ENCODE peak calls at places on chromosomes 6 and 20, in five cellular contexts. W is IMR-90, I is A549, H is GM12878, B is K562. D is an unnamed sample.

GRCh38 chr20:4858000-4858399 is 136.3 kb downstream of the PRND start:
- DNase-seq in W (no peak), B (no peak), I (no peak), H (no peak), D (no peak)

GRCh38 chr6:42505377-42505702 is 53.6 kb upstream of the TRERF1 start:
- DNase-seq in H (no peak), W (peak), B (no peak), I (peak), D (no peak)

GRCh38 chr20:57480444-57481152 is 44.3 kb downstream of the CTCFL start:
- DNase-seq in W (no peak), H (peak), I (no peak), B (no peak), D (no peak)

GRCh38 chr6:152462716-152463115 is 174.4 kb downstream of the SYNE1 start:
- DNase-seq in I (no peak), H (no peak), B (no peak), W (peak), D (no peak)

GRCh38 chr6:84581494-84582259 is 182.7 kb downstream of the TBX18 start:
- DNase-seq in I (no peak), B (no peak), H (no peak), W (peak), D (no peak)

GRCh38 chr20:45176526-45176925 is 1.8 kb downstream of the PI3 start:
- DNase-seq in W (no peak), B (no peak), H (no peak), I (no peak), D (no peak)

GRCh38 chr20:51511861-51512619 is 30.5 kb downstream of the NFATC2 start:
- DNase-seq in I (no peak), B (no peak), H (no peak), W (no peak), D (no peak)

GRCh38 chr6:26389349-26389799 is 6.5 kb downstream of the BTN2A2 start:
- DNase-seq in B (peak), W (no peak), I (peak), H (no peak), D (no peak)

GRCh38 chr6:151437401-151437800 is 14.5 kb downstream of the RMND1 start:
- DNase-seq in I (no peak), B (no peak), W (peak), H (no peak), D (no peak)

GRCh38 chr6:33837971-33838665 is 34.3 kb upstream of the MLN start:
- DNase-seq in H (no peak), W (peak), B (no peak), I (no peak), D (no peak)

GRCh38 chr6:143485967-143486366 is 25.6 kb downstream of the FUCA2 start:
- DNase-seq in H (no peak), I (no peak), B (no peak), W (peak), D (no peak)

GRCh38 chr6:133671376-133671775 is 217.5 kb upstream of the TCF21 start:
- DNase-seq in I (no peak), B (no peak), H (no peak), W (no peak), D (no peak)

GRCh38 chr6:12263403-12263802 is 26.8 kb upstream of the EDN1 start:
- DNase-seq in W (no peak), B (no peak), I (no peak), H (no peak), D (no peak)

GRCh38 chr20:44642203-44643153 is 9.0 kb downstream of the ADA start:
- DNase-seq in H (peak), I (peak), B (peak), W (peak), D (peak)

GRCh38 chr6:164640946-164641345 is 668.5 kb downstream of the C6orf118 start:
- DNase-seq in W (no peak), I (no peak), H (no peak), B (no peak), D (no peak)

GRCh38 chr20:38076548-38076947 is 43.0 kb downstream of the RPRD1B start:
- DNase-seq in B (no peak), I (no peak), H (no peak), W (no peak), D (no peak)

GRCh38 chr6:167769408-167770190 is 57.1 kb upstream of the AFDN start:
- DNase-seq in B (no peak), W (no peak), H (no peak), I (no peak), D (no peak)

DNA sequence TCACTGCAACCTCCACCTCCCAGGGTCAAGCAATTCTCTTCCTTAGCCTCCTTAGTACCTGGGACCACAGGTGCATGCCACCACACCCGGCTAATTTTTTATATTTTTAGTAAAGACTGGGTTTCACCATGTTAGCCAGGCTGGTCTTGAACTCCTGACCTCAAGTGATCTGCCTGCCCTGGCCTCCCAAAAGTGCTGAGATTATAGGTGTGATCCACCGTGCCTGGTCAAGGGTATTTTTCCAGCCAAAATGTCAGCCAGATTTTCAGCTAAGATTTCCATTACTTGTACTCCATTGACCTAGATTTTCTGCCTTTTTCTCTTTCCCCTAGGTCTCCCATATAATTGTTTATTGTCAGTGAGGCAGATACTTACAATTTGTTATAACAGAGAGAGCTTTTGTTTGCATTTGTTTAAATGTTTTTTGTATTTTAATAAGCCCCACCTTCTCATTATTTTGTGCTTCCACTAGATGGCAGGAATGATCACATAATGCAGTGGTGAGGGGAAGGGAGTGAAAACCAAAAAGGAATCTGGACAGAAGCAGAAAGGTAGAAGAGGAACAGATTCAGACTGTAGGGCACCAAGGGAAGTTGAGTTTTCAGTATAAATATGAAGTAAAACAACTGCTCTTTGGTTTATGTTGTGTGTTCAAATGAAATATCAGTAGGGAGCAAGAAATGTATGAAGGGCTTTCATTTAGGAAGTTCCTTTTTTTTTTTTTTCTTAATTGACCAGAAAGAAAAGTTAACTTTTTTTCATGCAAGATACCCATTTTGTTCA is 29.7 kb downstream of the RPF2 start:
- DNase-seq in I (peak), H (peak), W (peak), B (peak), D (peak)
- TF ChIP-seq RCOR1 in I (no peak), H (no peak), W (no peak), B (no peak), D (no peak)

GRCh38 chr6:3747100-3747737 is 4.3 kb downstream of the PXDC1 start:
- DNase-seq in B (no peak), H (no peak), I (no peak), W (no peak), D (no peak)

GRCh38 chr6:3746696-3747095 is 4.8 kb downstream of the PXDC1 start:
- DNase-seq in B (no peak), H (no peak), I (no peak), W (no peak), D (no peak)

GRCh38 chr6:3749390-3749978 is 2.0 kb downstream of the PXDC1 start:
- DNase-seq in W (no peak), B (no peak), H (no peak), I (no peak), D (no peak)

GRCh38 chr6:3748726-3749389 is 2.7 kb downstream of the PXDC1 start:
- DNase-seq in B (no peak), I (no peak), W (peak), H (no peak), D (no peak)

GRCh38 chr6:3748208-3748701 is 3.3 kb downstream of the PXDC1 start:
- DNase-seq in B (peak), H (no peak), W (peak), I (peak), D (peak)
- TF ChIP-seq USF2 in B (no peak), H (no peak), W (no peak), I (no peak), D (no peak)

GRCh38 chr20:61025536-61025935 is 226.5 kb upstream of the CDH4 start:
- DNase-seq in I (no peak), W (no peak), B (no peak), H (no peak), D (no peak)
- TF ChIP-seq RCOR1 in I (no peak), W (no peak), B (no peak), H (no peak), D (no peak)

GRCh38 chr6:2158596-2159271 is 86.7 kb downstream of the GMDS start:
- DNase-seq in I (peak), B (peak), W (peak), H (no peak), D (no peak)
- TF ChIP-seq USF2 in I (no peak), B (no peak), W (no peak), H (no peak), D (no peak)

DNA sequence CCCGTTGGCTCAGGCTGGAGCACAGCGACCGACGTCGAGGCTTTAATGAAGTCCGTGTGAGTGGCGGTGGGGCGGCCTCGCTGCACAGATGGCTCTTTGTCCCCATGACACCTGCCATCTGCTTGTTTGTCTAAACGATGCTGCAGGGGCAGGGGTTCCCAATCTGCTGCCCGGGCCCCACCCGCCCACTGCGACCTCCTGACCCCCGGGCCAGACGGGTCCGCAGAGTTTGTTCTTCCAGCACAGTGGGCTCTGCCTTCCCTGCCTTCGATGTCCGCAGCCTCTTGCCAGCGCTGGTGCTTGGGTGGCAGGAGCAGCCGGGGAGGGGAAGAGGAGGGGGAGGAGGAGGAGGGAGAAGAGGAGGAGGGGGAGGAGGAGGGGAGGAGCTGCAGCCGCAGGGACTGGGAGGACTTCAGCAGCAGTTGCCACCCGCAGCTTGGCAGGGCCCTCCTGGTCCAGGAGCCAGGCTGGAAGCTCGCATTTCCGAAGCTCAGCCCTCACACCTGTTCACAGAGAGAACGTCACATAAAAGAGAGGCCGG is 210.0 kb downstream of the DLL1 start:
- DNase-seq in I (no peak), B (no peak), H (no peak), W (no peak), D (no peak)
- TF ChIP-seq RCOR1 in I (no peak), B (no peak), H (no peak), W (no peak), D (no peak)

GRCh38 chr20:13838664-13839063 is 53.8 kb downstream of the NDUFAF5 start:
- DNase-seq in W (no peak), H (no peak), I (no peak), B (no peak), D (no peak)

GRCh38 chr20:13841206-13841605 is 56.4 kb downstream of the NDUFAF5 start:
- DNase-seq in I (no peak), W (no peak), H (no peak), B (no peak), D (no peak)

GRCh38 chr20:13844296-13844695 is 59.5 kb downstream of the NDUFAF5 start:
- DNase-seq in W (no peak), I (no peak), B (no peak), H (no peak), D (no peak)

GRCh38 chr20:13840093-13840465 is 55.3 kb downstream of the NDUFAF5 start:
- DNase-seq in I (no peak), B (no peak), H (no peak), W (no peak), D (no peak)

GRCh38 chr20:13839421-13840092 is 54.7 kb downstream of the NDUFAF5 start:
- DNase-seq in W (peak), I (no peak), H (no peak), B (no peak), D (no peak)
- TF ChIP-seq USF2 in W (no peak), I (no peak), H (no peak), B (no peak), D (no peak)

GRCh38 chr6:106145741-106146227 is 59.6 kb downstream of the PRDM1 start:
- DNase-seq in I (no peak), H (peak), B (no peak), W (peak), D (no peak)

GRCh38 chr6:106141441-106142237 is 55.5 kb downstream of the PRDM1 start:
- DNase-seq in W (no peak), B (peak), H (peak), I (no peak), D (no peak)

GRCh38 chr6:106145144-106145543 is 59.0 kb downstream of the PRDM1 start:
- DNase-seq in I (no peak), H (no peak), W (no peak), B (no peak), D (no peak)

GRCh38 chr6:106143582-106144139 is 57.5 kb downstream of the PRDM1 start:
- DNase-seq in W (no peak), B (no peak), H (no peak), I (no peak), D (no peak)

DNA sequence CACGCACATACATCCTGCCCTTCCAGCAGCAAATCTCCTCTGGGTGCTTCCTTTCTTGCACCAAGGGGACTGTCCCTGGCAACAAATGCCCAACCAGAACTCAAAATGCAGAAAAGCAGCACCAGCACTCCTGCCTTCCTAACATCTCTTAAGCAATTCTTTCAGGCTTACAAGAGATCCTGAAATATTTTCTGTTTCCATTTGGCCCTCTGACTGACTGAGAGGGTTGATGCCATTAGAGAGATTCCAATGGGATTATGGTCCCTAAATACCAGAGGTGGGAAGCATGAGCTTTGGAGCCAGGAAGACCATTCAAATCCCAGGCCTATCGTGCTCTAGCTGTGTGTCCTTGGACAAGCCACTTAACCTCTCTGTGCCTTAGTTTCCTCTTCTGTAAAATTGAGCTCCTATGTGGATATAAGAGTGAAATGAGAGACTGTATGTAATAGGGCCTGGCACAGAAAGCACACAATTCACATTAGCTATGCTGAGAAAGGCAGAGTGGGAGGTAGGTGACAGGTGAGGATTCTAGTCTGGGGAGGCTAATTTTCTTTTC is 56.8 kb downstream of the PRDM1 start:
- DNase-seq in B (no peak), I (no peak), H (no peak), W (no peak), D (no peak)
- TF ChIP-seq RCOR1 in B (no peak), I (no peak), H (no peak), W (no peak), D (no peak)

DNA sequence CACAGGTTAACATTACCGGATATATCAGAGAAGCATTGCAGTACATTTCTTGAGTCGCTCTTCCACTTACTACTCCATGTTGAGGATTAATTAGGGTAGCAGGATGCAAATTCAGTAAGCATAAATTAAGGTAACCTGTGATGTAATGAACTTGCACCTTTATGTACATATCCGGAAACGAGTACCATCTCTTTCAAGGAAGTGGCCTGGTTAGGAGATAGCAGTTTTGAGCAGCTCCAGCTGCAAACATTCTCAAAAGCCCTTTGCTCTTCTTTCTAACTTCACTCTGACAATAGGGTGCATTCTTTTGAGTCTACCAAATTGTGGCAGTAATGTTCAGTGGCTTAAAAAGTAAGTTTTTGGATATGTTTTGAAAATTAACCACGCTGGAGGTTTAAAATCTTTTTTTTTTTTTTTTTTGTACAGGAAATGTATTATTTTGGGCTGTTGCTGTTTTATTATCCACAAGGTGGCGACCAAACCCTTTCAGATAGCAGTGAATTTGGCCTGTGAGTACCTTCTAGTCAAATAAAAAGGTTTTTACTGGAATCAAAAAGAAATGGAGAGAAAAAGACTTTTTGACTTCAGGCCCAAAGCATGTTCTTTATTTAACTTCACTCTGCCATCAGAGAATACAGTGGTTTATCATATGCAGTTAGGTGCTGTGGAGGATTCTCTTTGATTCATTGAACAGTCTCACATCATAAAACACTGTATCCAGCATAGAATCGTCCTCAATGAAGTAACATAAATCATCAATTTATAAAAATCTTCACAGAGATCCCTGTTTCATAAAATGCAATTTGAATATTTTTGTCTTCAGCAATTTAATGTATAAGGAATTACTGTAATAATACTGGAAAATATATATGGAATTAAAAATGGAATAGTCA is 8.9 kb downstream of the FAM217B start:
- DNase-seq in I (peak), B (peak), W (peak), H (no peak), D (peak)
- TF ChIP-seq USF2 in I (no peak), B (no peak), W (no peak), H (no peak), D (no peak)

D was measured in SK-N-SH.